ENCODE peak calls at places on chromosomes 4 and X, in six cellular contexts. J, P, Y, C, H and U are unnamed samples. For H3K36me3, the result is how much of the 10 kb centered on the place peaks cover.

GRCh38 chr4:138259801-138260200 is 17.7 kb upstream of the SLC7A11 start:
- DNase-seq in C (no peak), H (no peak), J (no peak), Y (no peak), P (no peak), U (no peak)

GRCh38 chr4:44861756-44862155 is 135.4 kb upstream of the GNPDA2 start:
- DNase-seq in P (no peak), J (no peak), H (no peak), Y (no peak), C (no peak), U (no peak)

GRCh38 chr4:107366900-107367299 is 330.8 kb upstream of the DKK2 start:
- DNase-seq in C (no peak), P (no peak), H (no peak), Y (no peak), J (no peak), U (no peak)

GRCh38 chr4:101418055-101418454 is 70.7 kb upstream of the PPP3CA start:
- DNase-seq in H (no peak), P (no peak), Y (no peak), C (no peak), J (no peak), U (no peak)

GRCh38 chrX:15301924-15302323 is 13.5 kb downstream of the ASB11 start:
- DNase-seq in J (no peak), Y (peak), H (no peak), P (no peak), C (no peak), U (peak)

GRCh38 chrX:126551306-126551705 is 1.3 kb downstream of the DCAF12L1 start:
- DNase-seq in C (no peak), Y (no peak), J (no peak), H (no peak), P (no peak), U (no peak)

GRCh38 chr4:89610236-89610635 is 226.7 kb downstream of the SNCA start:
- DNase-seq in C (no peak), Y (no peak), J (no peak), P (no peak), H (no peak), U (no peak)

GRCh38 chrX:67544871-67545771 is 1.3 kb downstream of the AR start:
- DNase-seq in J (peak), P (no peak), Y (peak), C (peak), H (no peak), U (no peak)

GRCh38 chrX:11531226-11531625 is 134.5 kb downstream of the ARHGAP6 start:
- DNase-seq in J (no peak), C (no peak), P (no peak), H (no peak), Y (no peak), U (no peak)

GRCh38 chr4:20773144-20773997 is 73.1 kb downstream of the PACRGL start:
- DNase-seq in C (no peak), P (no peak), Y (peak), H (no peak), J (peak), U (no peak)

GRCh38 chr4:115374621-115375020 is 261.2 kb upstream of the NDST4 start:
- DNase-seq in C (no peak), H (no peak), P (no peak), Y (no peak), J (no peak), U (no peak)

GRCh38 chr4:186015212-186015817 is 53.6 kb upstream of the TLR3 start:
- DNase-seq in J (no peak), H (no peak), C (no peak), Y (no peak), P (peak), U (no peak)

GRCh38 chrX:102067966-102068723 is 57.3 kb upstream of the TCEAL2 start:
- DNase-seq in P (no peak), C (peak), Y (no peak), J (no peak), H (no peak), U (no peak)

GRCh38 chr4:110589297-110589696 is 33.6 kb downstream of the PITX2 start:
- DNase-seq in J (no peak), P (no peak), H (no peak), Y (no peak), C (no peak), U (no peak)

GRCh38 chrX:119763175-119763574 is 4.8 kb downstream of the SOWAHD start:
- DNase-seq in P (no peak), Y (no peak), J (no peak), C (no peak), H (no peak), U (no peak)

GRCh38 chr4:83217721-83218522 is 66.7 kb downstream of the COQ2 start:
- DNase-seq in P (peak), J (no peak), C (no peak), Y (no peak), H (no peak), U (no peak)

GRCh38 chr4:3193531-3194203 is 55.3 kb upstream of the MSANTD1 start:
- DNase-seq in H (no peak), C (no peak), Y (no peak), J (no peak), P (no peak), U (no peak)
- H3K36me3 ChIP-seq in H (under half), C (under half), Y (half or more), J (under half), P (under half), U (half or more)

GRCh38 chr4:40194602-40195161 is 2.1 kb upstream of the RHOH start:
- DNase-seq in Y (no peak), C (no peak), H (no peak), J (no peak), P (no peak), U (no peak)
- TF ChIP-seq POLR2A in Y (no peak), C (no peak), H (no peak), J (no peak), P (no peak), U (no peak)

DNA sequence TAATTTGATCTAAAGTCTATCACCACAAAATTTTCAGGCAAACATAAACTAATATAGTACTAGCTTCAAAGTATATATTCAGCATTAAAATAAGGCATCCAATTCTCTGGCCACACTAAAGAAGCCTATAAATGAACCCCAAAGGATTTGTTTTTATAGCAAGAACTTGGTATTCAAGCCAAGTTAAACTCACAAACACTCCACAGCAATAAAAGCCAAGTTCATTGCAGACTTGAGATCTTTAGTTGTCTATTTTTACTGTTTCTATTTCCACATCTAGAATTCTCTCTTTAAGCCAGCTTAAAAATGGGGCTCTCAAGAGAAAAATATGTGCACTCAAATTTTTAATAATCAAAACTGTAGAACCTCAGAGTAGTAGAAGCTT is 51.1 kb downstream of the WDFY3 start:
- DNase-seq in C (no peak), H (no peak), Y (no peak), J (no peak), P (no peak), U (no peak)
- H3K27ac ChIP-seq in C (no peak), H (no peak), Y (no peak), J (peak), P (no peak), U (no peak)

GRCh38 chrX:2614911-2615310 is 76.2 kb upstream of the CD99 start:
- DNase-seq in H (no peak), C (no peak), J (no peak), Y (no peak), P (no peak), U (peak)
- H3K36me3 ChIP-seq in H (under half), C (under half), J (under half), Y (under half), P (under half), U (under half)

DNA sequence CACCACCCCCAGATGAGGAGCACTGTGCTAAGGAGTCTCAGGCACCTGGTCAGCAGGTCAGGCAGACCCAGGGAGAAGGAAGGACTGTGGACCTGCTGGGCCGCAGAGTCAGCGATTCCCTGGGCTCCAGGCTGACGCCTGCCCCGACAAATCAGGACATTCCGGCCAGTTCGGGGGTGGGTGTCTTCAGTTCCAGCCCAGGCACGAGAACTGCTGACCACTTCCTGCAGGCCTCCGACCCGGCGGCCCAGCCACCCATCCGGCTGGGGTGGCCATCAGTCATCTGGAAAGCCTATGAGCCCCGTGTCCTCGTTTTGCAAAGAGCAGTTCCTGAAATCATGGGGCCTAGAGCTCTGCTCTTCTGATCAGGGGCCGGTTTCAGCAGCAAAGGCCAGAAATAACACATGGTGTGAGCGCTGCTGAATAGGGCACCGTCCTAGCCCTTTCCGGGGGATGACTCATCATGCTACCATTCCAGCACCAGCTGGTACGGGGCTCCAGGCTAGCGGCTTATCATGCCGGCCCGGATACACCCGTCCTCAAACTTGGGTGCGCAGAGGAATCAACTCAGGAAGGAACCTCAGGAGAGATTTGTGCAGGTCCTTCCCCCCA is 7.8 kb upstream of the SH3TC1 start:
- DNase-seq in C (peak), J (peak), Y (peak), P (peak), H (peak), U (peak)
- TF ChIP-seq POLR2A in C (no peak), J (no peak), Y (no peak), P (no peak), H (no peak), U (no peak)

GRCh38 chr4:184441461-184442392 is 32.6 kb downstream of the IRF2 start:
- DNase-seq in J (no peak), C (no peak), P (no peak), Y (peak), H (no peak), U (no peak)
- H3K27ac ChIP-seq in J (no peak), C (no peak), P (no peak), Y (no peak), H (no peak), U (peak)